ENCODE peak calls at places on chromosome 21, in ten cellular contexts. D, W, I, S, P, E, B, U, R and X are unnamed samples.

GRCh38 chr21:18917602-18918001 is 514.0 kb upstream of the TMPRSS15 start:
- DNase-seq in D (no peak), W (no peak), I (no peak), S (no peak), P (no peak), E (no peak), B (no peak), U (no peak), R (no peak), X (no peak)

GRCh38 chr21:30629173-30629572 is 5.8 kb upstream of the KRTAP20-2 start:
- DNase-seq in D (no peak), W (no peak), I (no peak), S (no peak), P (no peak), E (no peak), B (no peak), U (no peak), R (no peak), X (no peak)

GRCh38 chr21:45818904-45819285 is 162.7 kb upstream of the COL6A1 start:
- DNase-seq in D (no peak), W (peak), I (peak), S (peak), P (no peak), E (no peak), B (no peak), U (peak), R (peak), X (peak)

GRCh38 chr21:45054162-45054926 is 20.0 kb upstream of the ADARB1 start:
- DNase-seq in D (no peak), W (no peak), I (no peak), S (no peak), P (no peak), E (no peak), B (no peak), U (no peak), R (no peak), X (no peak)

GRCh38 chr21:7952648-7953047 is 2568.7 kb upstream of the TPTE start:
- DNase-seq in D (no peak), W (no peak), I (no peak), S (no peak), P (no peak), E (no peak), B (no peak), U (no peak), R (no peak), X (no peak)

GRCh38 chr21:45074048-45074817 is at the start of gene ADARB1:
- DNase-seq in D (no peak), W (peak), I (peak), S (peak), P (no peak), E (peak), B (peak), U (peak), R (peak), X (peak)

GRCh38 chr21:21188513-21189188 is 190.4 kb downstream of the NCAM2 start:
- DNase-seq in D (no peak), W (no peak), I (no peak), S (peak), P (no peak), E (no peak), B (no peak), U (no peak), R (no peak), X (no peak)

GRCh38 chr21:18041012-18041411 is 203.6 kb upstream of the CHODL start:
- DNase-seq in D (no peak), W (no peak), I (no peak), S (peak), P (no peak), E (no peak), B (no peak), U (no peak), R (no peak), X (no peak)

GRCh38 chr21:45750924-45751323 is 107.4 kb downstream of the PCBP3 start:
- DNase-seq in D (no peak), W (no peak), I (no peak), S (no peak), P (no peak), E (no peak), B (no peak), U (no peak), R (no peak), X (no peak)

GRCh38 chr21:46284077-46284644 is 1.2 kb downstream of the MCM3AP start:
- DNase-seq in D (no peak), W (no peak), I (no peak), S (no peak), P (no peak), E (no peak), B (no peak), U (no peak), R (no peak), X (no peak)

GRCh38 chr21:45153358-45154318 is 79.3 kb downstream of the ADARB1 start:
- DNase-seq in D (no peak), W (peak), I (no peak), S (peak), P (no peak), E (no peak), B (no peak), U (no peak), R (no peak), X (no peak)

GRCh38 chr21:46295996-46296752 is 10.0 kb downstream of the YBEY start:
- DNase-seq in D (peak), W (peak), I (peak), S (peak), P (peak), E (no peak), B (no peak), U (peak), R (no peak), X (no peak)

GRCh38 chr21:45923146-45923545 is 58.4 kb upstream of the COL6A1 start:
- DNase-seq in D (peak), W (peak), I (peak), S (peak), P (peak), E (peak), B (peak), U (peak), R (peak), X (peak)

GRCh38 chr21:45454924-45455315 is 50.0 kb downstream of the COL18A1 start:
- DNase-seq in D (no peak), W (peak), I (no peak), S (peak), P (no peak), E (no peak), B (no peak), U (no peak), R (no peak), X (no peak)

GRCh38 chr21:29187939-29188338 is 57.5 kb downstream of the MAP3K7CL start:
- DNase-seq in D (no peak), W (peak), I (no peak), S (peak), P (no peak), E (no peak), B (no peak), U (peak), R (peak), X (no peak)

GRCh38 chr21:45319461-45320211 is 31.9 kb upstream of the POFUT2 start:
- DNase-seq in D (peak), W (peak), I (no peak), S (peak), P (no peak), E (no peak), B (no peak), U (no peak), R (peak), X (no peak)

GRCh38 chr21:16821588-16821987 is 691.3 kb upstream of the CXADR start:
- DNase-seq in D (no peak), W (no peak), I (no peak), S (peak), P (no peak), E (no peak), B (no peak), U (peak), R (no peak), X (no peak)

GRCh38 chr21:25491267-25491666 is 116.0 kb downstream of the MRPL39 start:
- DNase-seq in D (no peak), W (no peak), I (no peak), S (no peak), P (no peak), E (no peak), B (no peak), U (no peak), R (no peak), X (no peak)

GRCh38 chr21:19981938-19982337 is 1016.3 kb upstream of the NCAM2 start:
- DNase-seq in D (no peak), W (no peak), I (no peak), S (no peak), P (no peak), E (no peak), B (no peak), U (no peak), R (no peak), X (no peak)

GRCh38 chr21:45258476-45258875 is 29.2 kb downstream of the POFUT2 start:
- DNase-seq in D (peak), W (no peak), I (no peak), S (no peak), P (no peak), E (no peak), B (peak), U (no peak), R (peak), X (peak)

GRCh38 chr21:44979687-44980561 is 40.1 kb downstream of the SLX9 start:
- DNase-seq in D (no peak), W (no peak), I (no peak), S (no peak), P (no peak), E (no peak), B (no peak), U (no peak), R (no peak), X (no peak)

GRCh38 chr21:29431680-29432079 is 133.0 kb downstream of the BACH1 start:
- DNase-seq in D (no peak), W (no peak), I (no peak), S (no peak), P (no peak), E (no peak), B (no peak), U (no peak), R (no peak), X (no peak)

GRCh38 chr21:21712761-21713558 is 714.8 kb downstream of the NCAM2 start:
- DNase-seq in D (no peak), W (peak), I (no peak), S (peak), P (no peak), E (no peak), B (no peak), U (no peak), R (no peak), X (no peak)

GRCh38 chr21:28834335-28835238 is 158.1 kb downstream of the LTN1 start:
- DNase-seq in D (no peak), W (no peak), I (no peak), S (no peak), P (no peak), E (no peak), B (no peak), U (no peak), R (no peak), X (no peak)

GRCh38 chr21:38741976-38742309 is 63.8 kb upstream of the ETS2 start:
- DNase-seq in D (no peak), W (no peak), I (no peak), S (no peak), P (no peak), E (no peak), B (no peak), U (no peak), R (no peak), X (no peak)

GRCh38 chr21:46537026-46537425 is 67.9 kb downstream of the S100B start:
- DNase-seq in D (no peak), W (no peak), I (no peak), S (no peak), P (no peak), E (no peak), B (no peak), U (no peak), R (no peak), X (no peak)

GRCh38 chr21:46118871-46119564 is 21.1 kb downstream of the COL6A2 start:
- DNase-seq in D (peak), W (no peak), I (no peak), S (no peak), P (peak), E (no peak), B (peak), U (no peak), R (no peak), X (peak)

GRCh38 chr21:17585875-17586450 is 26.7 kb downstream of the BTG3 start:
- DNase-seq in D (no peak), W (peak), I (no peak), S (peak), P (no peak), E (no peak), B (no peak), U (peak), R (peak), X (no peak)

GRCh38 chr21:39189857-39190604 is 6.8 kb upstream of the PSMG1 start:
- DNase-seq in D (no peak), W (peak), I (no peak), S (peak), P (no peak), E (no peak), B (no peak), U (peak), R (no peak), X (no peak)

GRCh38 chr21:26199471-26199870 is 28.9 kb upstream of the APP start:
- DNase-seq in D (no peak), W (peak), I (no peak), S (peak), P (no peak), E (no peak), B (no peak), U (no peak), R (no peak), X (no peak)

DNA sequence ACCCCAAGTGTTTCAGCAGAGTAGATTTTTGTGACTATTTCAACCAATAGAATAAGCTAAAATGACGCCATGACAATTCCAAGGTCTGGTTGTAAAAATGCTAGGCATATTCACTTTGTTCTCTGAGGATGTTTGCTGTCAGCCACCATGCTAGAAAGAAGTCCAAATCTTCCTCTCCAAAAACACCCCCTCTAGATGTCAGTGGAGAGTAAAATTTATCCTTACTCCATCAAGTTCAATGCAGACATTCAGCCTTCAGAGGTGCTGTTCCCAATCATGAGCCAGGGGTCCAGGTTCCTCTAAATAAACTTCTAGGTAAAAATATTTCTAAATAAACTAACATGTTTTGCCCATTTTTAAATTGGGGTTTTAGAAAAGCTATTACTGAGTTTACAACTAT is 395.4 kb upstream of the ADAMTS5 start:
- DNase-seq in D (no peak), W (peak), I (no peak), S (no peak), P (no peak), E (no peak), B (no peak), U (no peak), R (no peak), X (no peak)
- TF ChIP-seq CTCF in D (peak), W (peak), I (no peak), S (peak), P (no peak), E (no peak), B (no peak), U (peak), R (no peak), X (no peak)

GRCh38 chr21:41768371-41769042 is 1.7 kb upstream of the RIPK4 start:
- DNase-seq in D (no peak), W (peak), I (no peak), S (peak), P (no peak), E (no peak), B (no peak), U (peak), R (peak), X (no peak)
- TF ChIP-seq CTCF in D (peak), W (peak), I (no peak), S (peak), P (no peak), E (no peak), B (peak), U (peak), R (peak), X (peak)

DNA sequence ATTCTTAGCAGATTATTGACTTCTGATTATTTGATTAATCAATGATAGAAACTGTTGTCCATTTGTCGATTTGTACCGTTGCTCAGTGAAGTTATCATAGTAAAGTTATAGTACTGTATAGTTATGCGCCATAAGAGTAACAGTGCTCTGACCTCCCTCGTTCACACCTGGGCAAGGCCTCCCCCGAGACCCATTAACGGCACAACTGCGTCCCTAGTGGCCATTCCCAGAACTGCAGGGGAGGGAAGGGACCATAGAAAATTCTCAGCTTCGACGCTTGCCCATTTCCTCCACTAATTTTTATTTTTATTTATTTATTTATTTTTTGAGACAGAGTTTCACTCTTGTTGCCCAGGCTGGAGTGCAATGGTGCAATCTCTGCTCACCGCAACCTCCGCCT is 334.4 kb downstream of the DSCAM start:
- DNase-seq in D (no peak), W (no peak), I (no peak), S (no peak), P (no peak), E (no peak), B (no peak), U (no peak), R (no peak), X (no peak)
- TF ChIP-seq CTCF in D (no peak), W (peak), I (peak), S (peak), P (no peak), E (no peak), B (peak), U (peak), R (no peak), X (peak)

GRCh38 chr21:34688145-34688544 is 19.4 kb downstream of the CLIC6 start:
- DNase-seq in D (no peak), W (peak), I (no peak), S (peak), P (no peak), E (no peak), B (no peak), U (peak), R (no peak), X (no peak)
- TF ChIP-seq CTCF in D (no peak), W (peak), I (no peak), S (peak), P (no peak), E (no peak), B (no peak), U (no peak), R (no peak), X (no peak)

DNA sequence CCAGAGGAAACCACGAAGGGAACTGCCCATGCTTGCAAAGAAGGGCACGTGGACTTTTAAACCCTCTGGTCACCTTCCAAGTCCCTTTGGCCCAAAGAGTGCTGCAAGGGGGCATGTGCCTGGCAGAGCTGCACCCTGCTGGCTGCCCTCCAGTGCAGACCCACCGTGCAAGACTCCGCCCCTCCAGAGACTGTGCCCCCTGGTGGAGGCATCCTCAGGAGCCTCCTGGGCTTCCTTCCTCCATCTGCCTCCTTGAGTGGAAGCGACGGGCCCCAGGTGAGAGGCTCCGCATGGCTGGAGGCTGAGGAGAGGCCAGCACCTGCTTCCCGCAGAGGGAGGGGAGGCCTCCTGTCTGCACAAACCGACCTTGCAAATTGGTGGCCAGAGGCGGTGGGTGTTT is 100.7 kb downstream of the CRYAA start:
- DNase-seq in D (no peak), W (no peak), I (peak), S (no peak), P (no peak), E (no peak), B (no peak), U (no peak), R (peak), X (no peak)
- TF ChIP-seq CTCF in D (no peak), W (peak), I (peak), S (peak), P (no peak), E (no peak), B (peak), U (peak), R (no peak), X (no peak)

GRCh38 chr21:32496536-32496935 is 84.0 kb downstream of the EVA1C start:
- DNase-seq in D (no peak), W (no peak), I (no peak), S (no peak), P (no peak), E (no peak), B (no peak), U (no peak), R (no peak), X (no peak)

GRCh38 chr21:32494946-32495703 is 82.6 kb downstream of the EVA1C start:
- DNase-seq in D (no peak), W (peak), I (no peak), S (peak), P (no peak), E (no peak), B (no peak), U (peak), R (no peak), X (no peak)

GRCh38 chr21:32499249-32500055 is 85.9 kb downstream of the TCP10L start:
- DNase-seq in D (no peak), W (peak), I (no peak), S (peak), P (no peak), E (no peak), B (no peak), U (peak), R (no peak), X (no peak)
- TF ChIP-seq CTCF in D (no peak), W (peak), I (no peak), S (peak), P (peak), E (no peak), B (no peak), U (peak), R (no peak), X (peak)

DNA sequence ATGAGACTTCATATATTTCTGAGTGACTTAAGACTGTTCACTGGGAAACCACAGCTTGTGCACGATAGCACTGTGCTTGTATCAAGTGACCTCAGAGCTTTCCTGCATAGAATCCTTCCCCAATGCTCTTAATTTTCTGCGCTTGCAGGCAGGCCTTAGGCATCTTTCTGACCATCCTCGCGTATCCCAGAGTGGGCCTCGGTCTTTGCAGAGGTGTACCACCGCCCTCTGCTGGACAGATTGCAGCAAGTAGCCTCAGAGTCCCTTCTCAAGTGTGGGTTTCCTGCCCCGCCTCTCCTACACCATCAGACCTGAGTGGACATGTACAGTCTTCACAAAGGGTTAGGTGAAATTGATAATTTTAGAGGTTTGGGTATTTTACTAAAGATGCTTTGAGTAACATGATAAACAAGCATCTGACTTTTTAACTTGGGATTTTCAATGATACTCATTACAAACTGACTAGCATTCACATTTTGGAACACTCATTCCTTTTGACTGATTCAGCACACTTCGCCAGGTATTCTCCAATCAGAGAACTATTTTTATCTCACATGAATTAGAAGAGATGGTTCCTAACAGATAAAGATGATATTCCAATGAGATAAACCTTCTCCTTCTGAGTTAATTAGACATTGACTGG is 246.5 kb upstream of the USP25 start:
- DNase-seq in D (peak), W (peak), I (peak), S (peak), P (peak), E (peak), B (peak), U (peak), R (peak), X (peak)
- TF ChIP-seq CTCF in D (peak), W (peak), I (peak), S (peak), P (peak), E (peak), B (peak), U (peak), R (peak), X (peak)

DNA sequence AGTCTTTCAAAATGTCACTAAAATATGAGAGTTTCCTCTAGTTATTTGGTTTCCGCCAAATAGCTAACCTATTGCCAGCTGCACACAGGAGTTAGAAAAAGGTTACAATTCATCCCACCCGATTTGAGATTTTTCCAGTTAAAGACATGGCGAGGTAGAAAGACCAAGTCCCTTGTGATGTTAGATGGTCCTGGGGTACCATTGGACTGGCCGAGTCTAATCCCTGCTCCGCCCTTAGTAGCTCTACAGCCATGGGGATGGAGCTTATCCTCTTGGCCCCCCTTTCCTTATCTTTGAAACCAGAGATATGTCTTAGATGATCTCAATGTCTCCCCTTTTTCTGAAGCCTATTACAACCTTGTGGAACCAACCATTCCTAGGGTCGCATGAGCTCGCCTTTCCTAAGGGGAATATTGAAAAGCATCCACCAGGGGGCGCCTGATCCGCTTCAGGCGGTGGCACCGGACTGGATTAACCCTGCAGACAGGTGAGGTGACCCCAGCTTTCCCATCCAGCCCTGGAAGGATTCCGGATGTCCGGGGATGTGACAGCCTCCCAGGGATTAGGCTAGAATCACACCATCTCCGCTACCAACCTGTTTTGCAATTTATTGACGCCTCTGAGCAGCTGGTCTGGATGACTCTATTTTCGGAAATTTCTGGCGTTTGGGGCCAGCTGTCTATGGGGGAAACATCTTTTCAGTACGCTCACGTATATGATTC is 68.3 kb upstream of the SIM2 start:
- DNase-seq in D (peak), W (peak), I (peak), S (peak), P (no peak), E (peak), B (peak), U (peak), R (peak), X (no peak)
- TF ChIP-seq CTCF in D (peak), W (peak), I (peak), S (peak), P (peak), E (peak), B (peak), U (peak), R (peak), X (peak)